ENCODE peak calls at places on chromosome 21, in nine cellular contexts. B, T, R, M, J, D, N, H and P are unnamed samples.

GRCh38 chr21:34946385-34947121 is 102.5 kb downstream of the RUNX1 start:
- ATAC-seq in J (peak), D (no peak), T (no peak), N (no peak), R (peak), B (peak), M (peak), H (no peak), P (peak)

GRCh38 chr21:45699251-45699942 is 55.9 kb downstream of the PCBP3 start:
- ATAC-seq in J (no peak), N (no peak), D (no peak), T (no peak), H (no peak), B (peak), R (peak), M (no peak), P (no peak)

GRCh38 chr21:37249112-37249904 is 17.8 kb downstream of the VPS26C start:
- ATAC-seq in J (no peak), H (no peak), N (no peak), M (no peak), D (no peak), B (no peak), R (no peak), T (no peak), P (no peak)

GRCh38 chr21:36791150-36791549 is 92.2 kb downstream of the SIM2 start:
- ATAC-seq in J (no peak), B (no peak), H (no peak), M (no peak), D (no peak), N (no peak), T (peak), R (no peak), P (no peak)

GRCh38 chr21:26148071-26148470 is 22.5 kb downstream of the APP start:
- ATAC-seq in T (peak), H (peak), R (no peak), N (no peak), M (peak), B (peak), D (peak), J (no peak), P (no peak)

GRCh38 chr21:34807146-34807880 is 138.5 kb downstream of the CLIC6 start:
- ATAC-seq in M (peak), J (peak), H (peak), R (peak), N (peak), D (peak), T (peak), B (peak), P (peak)

GRCh38 chr21:44029460-44030087 is 17.5 kb downstream of the TRAPPC10 start:
- ATAC-seq in D (no peak), J (no peak), M (no peak), N (no peak), H (no peak), T (no peak), R (no peak), B (no peak), P (no peak)

GRCh38 chr21:36150192-36150711 is 6.4 kb upstream of the DOP1B start:
- ATAC-seq in H (peak), N (no peak), D (no peak), B (peak), M (peak), T (peak), R (peak), J (peak), P (peak)

GRCh38 chr21:27421654-27422053 is 454.8 kb upstream of the ADAMTS5 start:
- ATAC-seq in N (no peak), T (no peak), R (no peak), D (no peak), H (no peak), J (no peak), B (no peak), M (no peak), P (no peak)

GRCh38 chr21:37700641-37701202 is 215.5 kb downstream of the KCNJ6 start:
- ATAC-seq in B (no peak), M (peak), T (peak), N (peak), D (peak), R (peak), H (peak), J (no peak), P (peak)

GRCh38 chr21:33266784-33267135 is 593 bp downstream of the IL10RB start:
- ATAC-seq in N (peak), H (no peak), J (peak), B (peak), T (peak), M (peak), D (peak), R (peak), P (peak)

GRCh38 chr21:29034678-29035077 is 10.2 kb downstream of the USP16 start:
- ATAC-seq in D (no peak), N (no peak), J (no peak), H (no peak), M (no peak), T (no peak), R (no peak), B (no peak), P (peak)

GRCh38 chr21:41717573-41718330 is 49.1 kb downstream of the RIPK4 start:
- ATAC-seq in J (no peak), D (no peak), N (no peak), M (no peak), R (no peak), B (no peak), T (no peak), H (no peak), P (no peak)

GRCh38 chr21:22710725-22711124 is 1712.5 kb downstream of the NCAM2 start:
- ATAC-seq in J (no peak), R (no peak), B (no peak), N (no peak), D (no peak), T (peak), H (no peak), M (no peak), P (no peak)

GRCh38 chr21:15276243-15276642 is 211.4 kb upstream of the NRIP1 start:
- ATAC-seq in N (no peak), R (no peak), M (no peak), H (no peak), T (no peak), D (no peak), J (no peak), B (no peak), P (no peak)